ENCODE peak calls at places on chromosomes 7 and 10, in six cellular contexts. One of them, this sample, is unnamed.

GRCh38 chr7:44264221-44264956 is 61.0 kb downstream of the CAMK2B start:
- DNase-seq in SK-N-DZ: no peak
- DNase-seq in A549: no peak
- DNase-seq in non-pigmented ciliary epithelial cell: no peak
- DNase-seq in stimulated activated CD4-positive, alpha-beta T cell treated with anti-CD3 and anti-CD28 coated beads, Interleukin-1b, Interleukin-23, amount 100 ng/mL, for 1 hour: no peak
- DNase-seq in ELR: no peak
- DNase-seq in this sample: peak

GRCh38 chr7:145845345-145845744 is 271.3 kb upstream of the CNTNAP2 start:
- DNase-seq in SK-N-DZ: no peak
- DNase-seq in A549: no peak
- DNase-seq in non-pigmented ciliary epithelial cell: no peak
- DNase-seq in stimulated activated CD4-positive, alpha-beta T cell treated with anti-CD3 and anti-CD28 coated beads, Interleukin-1b, Interleukin-23, amount 100 ng/mL, for 1 hour: no peak
- DNase-seq in ELR: no peak
- DNase-seq in this sample: no peak

GRCh38 chr7:80428161-80429054 is 83.5 kb downstream of the GNAT3 start:
- DNase-seq in SK-N-DZ: peak
- DNase-seq in A549: peak
- DNase-seq in non-pigmented ciliary epithelial cell: peak
- DNase-seq in stimulated activated CD4-positive, alpha-beta T cell treated with anti-CD3 and anti-CD28 coated beads, Interleukin-1b, Interleukin-23, amount 100 ng/mL, for 1 hour: no peak
- DNase-seq in ELR: peak
- DNase-seq in this sample: peak

GRCh38 chr10:130027716-130028464 is 63.8 kb upstream of the EBF3 start:
- DNase-seq in SK-N-DZ: no peak
- DNase-seq in A549: no peak
- DNase-seq in non-pigmented ciliary epithelial cell: no peak
- DNase-seq in stimulated activated CD4-positive, alpha-beta T cell treated with anti-CD3 and anti-CD28 coated beads, Interleukin-1b, Interleukin-23, amount 100 ng/mL, for 1 hour: no peak
- DNase-seq in ELR: peak
- DNase-seq in this sample: no peak

GRCh38 chr7:132500727-132501410 is 75.4 kb downstream of the PLXNA4 start:
- DNase-seq in SK-N-DZ: peak
- DNase-seq in A549: no peak
- DNase-seq in non-pigmented ciliary epithelial cell: no peak
- DNase-seq in stimulated activated CD4-positive, alpha-beta T cell treated with anti-CD3 and anti-CD28 coated beads, Interleukin-1b, Interleukin-23, amount 100 ng/mL, for 1 hour: no peak
- DNase-seq in ELR: peak
- DNase-seq in this sample: no peak

GRCh38 chr10:117541909-117542705 is 439 bp upstream of the EMX2 start:
- DNase-seq in SK-N-DZ: no peak
- DNase-seq in A549: peak
- DNase-seq in non-pigmented ciliary epithelial cell: peak
- DNase-seq in stimulated activated CD4-positive, alpha-beta T cell treated with anti-CD3 and anti-CD28 coated beads, Interleukin-1b, Interleukin-23, amount 100 ng/mL, for 1 hour: no peak
- DNase-seq in ELR: peak
- DNase-seq in this sample: peak

GRCh38 chr7:2006921-2007381 is 225.8 kb downstream of the MAD1L1 start:
- DNase-seq in SK-N-DZ: no peak
- DNase-seq in A549: no peak
- DNase-seq in non-pigmented ciliary epithelial cell: no peak
- DNase-seq in stimulated activated CD4-positive, alpha-beta T cell treated with anti-CD3 and anti-CD28 coated beads, Interleukin-1b, Interleukin-23, amount 100 ng/mL, for 1 hour: no peak
- DNase-seq in ELR: no peak
- DNase-seq in this sample: no peak

GRCh38 chr7:894927-895450 is 18.6 kb downstream of the GET4 start:
- DNase-seq in SK-N-DZ: no peak
- DNase-seq in A549: no peak
- DNase-seq in non-pigmented ciliary epithelial cell: no peak
- DNase-seq in stimulated activated CD4-positive, alpha-beta T cell treated with anti-CD3 and anti-CD28 coated beads, Interleukin-1b, Interleukin-23, amount 100 ng/mL, for 1 hour: no peak
- DNase-seq in ELR: no peak
- DNase-seq in this sample: no peak

GRCh38 chr7:50069613-50070012 is 23.4 kb downstream of the ZPBP start:
- DNase-seq in SK-N-DZ: no peak
- DNase-seq in A549: no peak
- DNase-seq in non-pigmented ciliary epithelial cell: no peak
- DNase-seq in stimulated activated CD4-positive, alpha-beta T cell treated with anti-CD3 and anti-CD28 coated beads, Interleukin-1b, Interleukin-23, amount 100 ng/mL, for 1 hour: no peak
- DNase-seq in ELR: no peak
- DNase-seq in this sample: peak

GRCh38 chr7:155408657-155409586 is 49.0 kb upstream of the EN2 start:
- DNase-seq in SK-N-DZ: no peak
- DNase-seq in A549: no peak
- DNase-seq in non-pigmented ciliary epithelial cell: no peak
- DNase-seq in stimulated activated CD4-positive, alpha-beta T cell treated with anti-CD3 and anti-CD28 coated beads, Interleukin-1b, Interleukin-23, amount 100 ng/mL, for 1 hour: no peak
- DNase-seq in ELR: no peak
- DNase-seq in this sample: no peak

GRCh38 chr10:70381491-70382421 is 669 bp downstream of the LRRC20 start:
- DNase-seq in SK-N-DZ: peak
- DNase-seq in A549: peak
- DNase-seq in non-pigmented ciliary epithelial cell: no peak
- DNase-seq in stimulated activated CD4-positive, alpha-beta T cell treated with anti-CD3 and anti-CD28 coated beads, Interleukin-1b, Interleukin-23, amount 100 ng/mL, for 1 hour: no peak
- DNase-seq in ELR: peak
- DNase-seq in this sample: no peak

GRCh38 chr7:36473454-36474282 is 84.0 kb downstream of the ANLN start:
- DNase-seq in SK-N-DZ: peak
- DNase-seq in A549: peak
- DNase-seq in non-pigmented ciliary epithelial cell: no peak
- DNase-seq in stimulated activated CD4-positive, alpha-beta T cell treated with anti-CD3 and anti-CD28 coated beads, Interleukin-1b, Interleukin-23, amount 100 ng/mL, for 1 hour: no peak
- DNase-seq in ELR: peak
- DNase-seq in this sample: peak

This sample was measured in epithelial cell of esophagus.